ENCODE peak calls at places on chromosomes 2 and 18, in six cellular contexts. N is H1, D is H9, U is mesendoderm, R is IMR-90, J is mesenchymal stem cell. H is an unnamed sample.

GRCh38 chr2:238005528-238005927 is 38.7 kb downstream of the UBE2F start:
- DNase-seq in N (no peak), D (no peak), U (no peak), R (no peak), J (no peak), H (no peak)

GRCh38 chr18:60446821-60447220 is 74.2 kb upstream of the MC4R start:
- DNase-seq in N (no peak), D (peak; percentile 31), U (peak; percentile 1), R (no peak), J (no peak), H (no peak)

GRCh38 chr18:13216732-13217465 is 1.7 kb upstream of the LDLRAD4 start:
- DNase-seq in N (peak; percentile 72), D (no peak), U (peak; percentile 32), R (no peak), J (peak; percentile 6), H (peak; percentile 59)

GRCh38 chr2:69932596-69932922 is 17.6 kb downstream of the MXD1 start:
- DNase-seq in N (no peak), D (no peak), U (no peak), R (no peak), J (no peak), H (no peak)

GRCh38 chr2:20592106-20593071 is 58.5 kb downstream of the HS1BP3 start:
- DNase-seq in N (no peak), D (peak; percentile 67), U (peak; percentile 58), R (no peak), J (no peak), H (no peak)

GRCh38 chr2:218476676-218477075 is 57.8 kb downstream of the VIL1 start:
- DNase-seq in N (no peak), D (no peak), U (no peak), R (peak; percentile 46), J (peak; percentile 56), H (no peak)

GRCh38 chr2:235135990-235136561 is 184.3 kb downstream of the SH3BP4 start:
- DNase-seq in N (peak; percentile 85), D (peak; percentile 79), U (peak; percentile 85), R (peak; percentile 82), J (peak; percentile 81), H (peak; percentile 65)

GRCh38 chr2:71798266-71799012 is 345.1 kb downstream of the DYSF start:
- DNase-seq in N (peak; percentile 83), D (peak; percentile 86), U (peak; percentile 84), R (peak; percentile 10), J (peak; percentile 43), H (peak; percentile 56)

GRCh38 chr18:34707670-34708069 is 2.4 kb upstream of the DTNA start:
- DNase-seq in N (no peak), D (no peak), U (peak; percentile 90), R (peak; percentile 92), J (peak; percentile 95), H (no peak)

GRCh38 chr2:34627003-34627402 is 1027.9 kb upstream of the FAM98A start:
- DNase-seq in N (no peak), D (no peak), U (no peak), R (no peak), J (no peak), H (no peak)

GRCh38 chr18:3493501-3494244 is 43.7 kb downstream of the TGIF1 start:
- DNase-seq in N (no peak), D (no peak), U (peak; percentile 33), R (no peak), J (no peak), H (no peak)

GRCh38 chr18:25737710-25738251 is 352.6 kb downstream of the SS18 start:
- DNase-seq in N (no peak), D (no peak), U (no peak), R (peak; percentile 97), J (peak; percentile 88), H (no peak)

GRCh38 chr2:118801154-118801553 is 46.3 kb downstream of the EN1 start:
- DNase-seq in N (no peak), D (no peak), U (no peak), R (no peak), J (no peak), H (no peak)

GRCh38 chr18:36589857-36590543 is 238.8 kb downstream of the TPGS2 start:
- DNase-seq in N (no peak), D (no peak), U (peak; percentile 32), R (peak; percentile 37), J (no peak), H (no peak)

GRCh38 chr18:60022671-60023276 is 123.0 kb downstream of the PMAIP1 start:
- DNase-seq in N (no peak), D (no peak), U (no peak), R (peak; percentile 43), J (peak; percentile 68), H (no peak)

GRCh38 chr2:226079677-226080076 is 680.2 kb downstream of the NYAP2 start:
- DNase-seq in N (no peak), D (no peak), U (no peak), R (peak; percentile 98), J (peak; percentile 81), H (no peak)

GRCh38 chr2:37858725-37859267 is 66.3 kb upstream of the RMDN2 start:
- DNase-seq in N (no peak), D (no peak), U (no peak), R (no peak), J (no peak), H (no peak)

GRCh38 chr18:6342990-6343389 is 71.7 kb downstream of the L3MBTL4 start:
- DNase-seq in N (no peak), D (no peak), U (no peak), R (no peak), J (no peak), H (no peak)

GRCh38 chr2:191719938-191720337 is 42.0 kb downstream of the NABP1 start:
- DNase-seq in N (no peak), D (no peak), U (no peak), R (no peak), J (no peak), H (no peak)

GRCh38 chr2:191721331-191721730 is 43.4 kb downstream of the NABP1 start:
- DNase-seq in N (no peak), D (peak; percentile 64), U (peak; percentile 19), R (no peak), J (no peak), H (no peak)

GRCh38 chr2:191719261-191719660 is 41.3 kb downstream of the NABP1 start:
- DNase-seq in N (no peak), D (no peak), U (no peak), R (no peak), J (no peak), H (no peak)

GRCh38 chr2:191728710-191729597 is 51.0 kb downstream of the NABP1 start:
- DNase-seq in N (no peak), D (no peak), U (peak; percentile 17), R (peak; percentile 49), J (no peak), H (no peak)

DNA sequence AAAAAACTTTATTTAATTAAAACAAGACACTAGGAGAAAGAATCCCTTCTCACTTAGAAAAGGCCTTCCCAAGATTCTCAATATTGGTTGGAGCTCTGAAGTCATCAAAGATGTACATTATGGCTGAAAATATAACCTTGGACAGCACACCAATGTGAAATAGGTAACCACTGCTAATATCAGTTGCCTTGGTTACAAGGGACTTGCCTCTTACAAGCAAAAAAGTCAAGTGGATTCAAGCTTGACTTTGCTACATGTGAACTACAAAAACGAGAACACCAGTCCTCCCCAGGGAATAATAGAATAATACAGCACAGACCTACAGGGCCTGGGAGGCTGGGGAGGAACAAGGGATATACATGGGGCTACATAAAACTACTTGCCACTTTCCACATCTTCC is 46.1 kb downstream of the NABP1 start:
- DNase-seq in N (no peak), D (no peak), U (no peak), R (no peak), J (no peak), H (no peak)
- H2BK15ac ChIP-seq in N (no peak overlapping the region), D (no peak overlapping the region), U (no peak overlapping the region), R (no peak overlapping the region), J (no peak overlapping the region), H (no peak overlapping the region)

GRCh38 chr2:128396500-128396891 is 77.8 kb upstream of the HS6ST1 start:
- DNase-seq in N (no peak), D (peak; percentile 80), U (peak; percentile 70), R (peak; percentile 11), J (peak; percentile 58), H (no peak)

GRCh38 chr2:128396946-128397345 is 78.3 kb upstream of the HS6ST1 start:
- DNase-seq in N (no peak), D (no peak), U (no peak), R (peak; percentile 30), J (no peak), H (no peak)

GRCh38 chr2:128395196-128395595 is 76.5 kb upstream of the HS6ST1 start:
- DNase-seq in N (no peak), D (no peak), U (no peak), R (no peak), J (no peak), H (no peak)

GRCh38 chr2:128394004-128394730 is 75.5 kb upstream of the HS6ST1 start:
- DNase-seq in N (no peak), D (peak; percentile 14), U (no peak), R (no peak), J (no peak), H (no peak)

DNA sequence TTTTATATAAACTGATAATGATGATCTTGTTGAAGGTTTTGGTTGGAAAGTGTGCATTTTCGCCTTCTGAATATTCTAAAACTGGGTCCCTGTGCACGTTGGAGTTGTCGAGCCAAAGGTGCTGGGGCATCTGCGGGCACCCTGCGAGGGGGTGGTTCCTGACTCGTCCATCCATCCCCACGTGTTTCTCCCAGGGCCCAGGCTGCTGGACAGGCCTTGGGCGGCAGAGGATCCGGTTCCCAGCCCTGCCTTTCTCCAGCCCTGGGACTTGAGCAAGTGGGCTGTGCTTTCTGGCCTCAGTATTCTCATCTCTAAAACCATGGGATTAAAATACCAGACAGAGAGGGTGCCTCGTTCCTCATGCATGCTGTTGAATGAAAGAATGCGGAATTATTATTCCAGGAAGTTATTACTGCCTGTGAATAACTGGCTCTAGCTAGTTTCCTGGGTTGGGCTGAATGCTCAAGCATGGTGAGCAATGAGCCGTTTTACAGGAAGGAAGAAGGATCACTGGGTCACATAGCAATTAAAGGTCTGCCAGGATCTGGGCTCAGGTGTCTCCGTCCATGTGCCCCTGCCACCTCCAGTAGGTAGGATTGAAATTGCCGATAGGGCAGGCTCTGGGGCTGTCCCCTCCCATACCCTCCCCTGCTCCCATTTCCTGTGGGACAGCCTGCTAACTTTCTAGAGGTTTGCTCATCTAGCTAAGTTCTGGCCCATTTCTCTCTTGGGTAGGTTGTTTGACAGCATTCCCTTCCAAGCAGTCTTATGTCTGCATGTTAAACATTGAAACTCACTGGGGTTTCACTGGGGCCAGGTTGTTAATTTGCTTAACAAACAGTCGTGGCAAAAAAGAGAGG is 77.2 kb upstream of the HS6ST1 start:
- DNase-seq in N (no peak), D (no peak), U (no peak), R (peak; percentile 10), J (peak; percentile 11), H (no peak)
- H2BK15ac ChIP-seq in N (peak overlapping the region; percentile 75), D (no peak overlapping the region), U (no peak overlapping the region), R (peak overlapping the region; percentile 77), J (no peak overlapping the region), H (no peak overlapping the region)

GRCh38 chr2:239303711-239304532 is 96.9 kb downstream of the HDAC4 start:
- DNase-seq in N (no peak), D (no peak), U (no peak), R (no peak), J (no peak), H (no peak)
- H2BK15ac ChIP-seq in N (no peak overlapping the region), D (no peak overlapping the region), U (no peak overlapping the region), R (no peak overlapping the region), J (no peak overlapping the region), H (no peak overlapping the region)

DNA sequence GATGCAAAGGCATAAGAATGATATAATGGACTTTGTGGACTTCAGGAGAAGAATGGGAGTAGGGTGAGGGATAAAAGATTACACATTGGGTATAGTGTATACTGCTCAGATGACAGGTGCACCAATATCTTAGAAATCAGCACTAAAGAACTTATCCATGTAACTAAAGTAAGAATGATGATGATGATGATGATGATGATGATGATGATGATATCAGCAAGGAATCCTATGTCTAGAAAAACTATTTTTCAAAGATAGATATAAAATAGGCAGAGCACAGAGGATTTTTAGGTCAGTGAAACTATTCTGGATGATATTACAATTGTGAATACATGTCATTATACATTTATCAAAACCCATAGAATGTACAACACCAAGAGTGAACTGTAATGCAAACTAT is 34.3 kb downstream of the NMS start:
- DNase-seq in N (no peak), D (no peak), U (no peak), R (no peak), J (no peak), H (no peak)
- H2BK15ac ChIP-seq in N (no peak overlapping the region), D (no peak overlapping the region), U (no peak overlapping the region), R (no peak overlapping the region), J (no peak overlapping the region), H (no peak overlapping the region)